ENCODE peak calls at places on chromosome 12, in ten cellular contexts. P is lower leg skin; W is stimulated activated CD8-positive, alpha-beta memory T cell treated with anti-CD3 and anti-CD28 coated beads, Interleukin-2, amount 100 ng/mL, for 1 hour; A is T-cell; F is GM23338; R is CD4-positive, alpha-beta memory T cell; X is neuronal stem cell; Y is HCT116; U is cardiac fibroblast; I is mesenteric fat pad. L is an unnamed sample.

GRCh38 chr12:106309671-106310313 is 7.3 kb downstream of the TCP11L2 start:
- DNase-seq in I (no peak), A (no peak), F (no peak), W (no peak), U (peak), R (no peak), P (no peak), Y (no peak), X (no peak), L (no peak)

GRCh38 chr12:92123780-92124707 is 21.6 kb downstream of the BTG1 start:
- DNase-seq in P (no peak), U (peak), W (no peak), Y (no peak), I (no peak), A (no peak), R (no peak), X (no peak), F (no peak), L (no peak)

GRCh38 chr12:91778938-91779400 is 366.7 kb downstream of the BTG1 start:
- DNase-seq in I (no peak), A (peak), F (no peak), P (no peak), U (peak), R (peak), W (peak), X (no peak), Y (peak), L (peak)

GRCh38 chr12:123238961-123239360 is 5.7 kb downstream of the MTRFR start:
- DNase-seq in P (peak), I (no peak), W (no peak), Y (no peak), R (no peak), X (no peak), U (no peak), A (no peak), F (no peak), L (no peak)

GRCh38 chr12:52036587-52037171 is 14.6 kb upstream of the NR4A1 start:
- DNase-seq in Y (no peak), F (peak), R (peak), P (peak), I (peak), X (no peak), A (peak), W (peak), U (peak), L (peak)

GRCh38 chr12:52759218-52759617 is 17.9 kb downstream of the KRT76 start:
- DNase-seq in I (no peak), X (no peak), U (no peak), R (no peak), Y (no peak), W (no peak), A (no peak), P (no peak), F (no peak), L (no peak)

GRCh38 chr12:45726594-45727300 is 2.8 kb upstream of the ARID2 start:
- DNase-seq in X (no peak), I (peak), F (peak), A (peak), P (peak), Y (no peak), W (no peak), U (peak), R (peak), L (peak)

GRCh38 chr12:94172973-94173372 is 24.6 kb downstream of the PLXNC1 start:
- DNase-seq in X (no peak), P (no peak), W (no peak), F (no peak), I (no peak), Y (no peak), U (peak), A (no peak), R (no peak), L (no peak)

GRCh38 chr12:52865090-52865944 is 16.5 kb upstream of the KRT78 start:
- DNase-seq in W (no peak), U (peak), I (no peak), R (no peak), F (peak), X (peak), P (peak), Y (peak), A (no peak), L (peak)

GRCh38 chr12:32568241-32568640 is 110.9 kb upstream of the DNM1L start:
- DNase-seq in W (no peak), F (no peak), P (no peak), A (no peak), R (no peak), I (no peak), X (no peak), U (peak), Y (peak), L (peak)

GRCh38 chr12:131114331-131114730 is 160.6 kb downstream of the ADGRD1 start:
- DNase-seq in Y (no peak), I (no peak), X (no peak), A (no peak), F (no peak), P (no peak), R (no peak), W (no peak), U (no peak), L (no peak)

GRCh38 chr12:4116251-4117111 is 157.1 kb upstream of the CCND2 start:
- DNase-seq in Y (no peak), R (no peak), I (peak), W (no peak), A (no peak), F (peak), X (no peak), U (peak), P (peak), L (peak)

GRCh38 chr12:30440826-30441602 is 254.7 kb downstream of the IPO8 start:
- DNase-seq in I (no peak), R (no peak), W (no peak), P (no peak), U (peak), F (peak), A (no peak), X (peak), Y (peak), L (peak)

GRCh38 chr12:100391856-100392255 is 35.0 kb downstream of the SLC17A8 start:
- DNase-seq in P (no peak), F (no peak), Y (no peak), W (no peak), U (peak), R (no peak), X (no peak), I (no peak), A (no peak), L (no peak)

GRCh38 chr12:110853856-110854255 is 7.1 kb downstream of the CCDC63 start:
- DNase-seq in U (peak), R (no peak), F (peak), I (no peak), W (no peak), Y (no peak), X (no peak), A (no peak), P (no peak), L (peak)

GRCh38 chr12:130414381-130414780 is 76.7 kb downstream of the PIWIL1 start:
- DNase-seq in X (no peak), W (no peak), Y (no peak), R (no peak), A (no peak), F (no peak), U (no peak), P (no peak), I (no peak), L (no peak)

GRCh38 chr12:31849090-31849687 is 110.0 kb upstream of the RESF1 start:
- DNase-seq in U (peak), P (no peak), F (peak), I (no peak), W (no peak), R (no peak), A (no peak), Y (peak), X (peak), L (peak)

GRCh38 chr12:11927311-11927935 is 143.3 kb upstream of the BCL2L14 start:
- DNase-seq in W (no peak), F (peak), A (no peak), P (no peak), Y (no peak), R (no peak), I (no peak), X (peak), U (peak), L (peak)